ENCODE peak calls at places on chromosomes 4 and X, in five cellular contexts. X is K562, C is A549, B is GM12878, G is HCT116. H is an unnamed sample.

GRCh38 chr4:166039822-166040221 is 166.8 kb downstream of the TLL1 start:
- DNase-seq in B (no peak), G (no peak), C (no peak), X (no peak), H (no peak)

GRCh38 chr4:14022428-14022827 is 394.9 kb upstream of the BOD1L1 start:
- DNase-seq in X (no peak), C (no peak), G (no peak), B (no peak), H (no peak)

GRCh38 chr4:122622400-122622799 is 1.5 kb upstream of the IL21 start:
- DNase-seq in X (peak), C (no peak), G (no peak), B (no peak), H (no peak)

GRCh38 chr4:153025402-153025801 is 89.3 kb downstream of the FHDC1 start:
- DNase-seq in G (no peak), C (no peak), B (no peak), X (no peak), H (no peak)

GRCh38 chrX:45852884-45853283 is 652.2 kb upstream of the DIPK2B start:
- DNase-seq in G (no peak), C (no peak), X (no peak), B (no peak), H (no peak)

GRCh38 chr4:147793973-147794690 is 62.2 kb downstream of the ARHGAP10 start:
- DNase-seq in G (no peak), X (no peak), C (no peak), B (no peak), H (no peak)

GRCh38 chr4:534576-535151 is 35.7 kb downstream of the PIGG start:
- DNase-seq in X (no peak), B (no peak), G (no peak), C (no peak), H (no peak)

GRCh38 chrX:13955975-13956374 is 73.7 kb downstream of the GEMIN8 start:
- DNase-seq in C (no peak), G (no peak), B (no peak), X (no peak), H (no peak)

GRCh38 chr4:76950052-76950845 is 697 bp downstream of the SEPTIN11 start:
- DNase-seq in C (peak), B (no peak), X (peak), G (no peak), H (no peak)

GRCh38 chrX:117840645-117841044 is 276.0 kb downstream of the KLHL13 start:
- DNase-seq in B (no peak), G (no peak), C (no peak), X (no peak), H (no peak)

GRCh38 chr4:152259866-152260265 is 276.0 kb downstream of the FBXW7 start:
- DNase-seq in X (no peak), C (no peak), B (no peak), G (no peak), H (no peak)

GRCh38 chrX:41085883-41086626 is 810 bp downstream of the USP9X start:
- DNase-seq in G (no peak), B (no peak), C (peak), X (peak), H (peak)

GRCh38 chr4:10582059-10582686 is 102.4 kb downstream of the CLNK start:
- DNase-seq in C (peak), B (no peak), G (peak), X (peak), H (no peak)

GRCh38 chrX:23578079-23578478 is 89.2 kb upstream of the PRDX4 start:
- DNase-seq in B (no peak), G (no peak), C (no peak), X (no peak), H (no peak)

GRCh38 chr4:101279377-101279871 is 67.9 kb downstream of the PPP3CA start:
- DNase-seq in X (no peak), G (no peak), B (no peak), C (no peak), H (no peak)

GRCh38 chr4:4974727-4975126 is 44.5 kb downstream of the CYTL1 start:
- DNase-seq in C (no peak), B (no peak), G (no peak), X (no peak), H (no peak)

GRCh38 chr4:107559653-107560052 is 160.4 kb downstream of the PAPSS1 start:
- DNase-seq in B (no peak), G (no peak), X (no peak), C (no peak), H (no peak)

GRCh38 chrX:10576777-10577444 is 43.5 kb downstream of the MID1 start:
- DNase-seq in B (no peak), G (no peak), C (no peak), X (no peak), H (no peak)

GRCh38 chr4:21664355-21664754 is 284.2 kb downstream of the KCNIP4 start:
- DNase-seq in G (no peak), C (no peak), B (no peak), X (no peak), H (no peak)
- TF ChIP-seq RAD21 in G (no peak), C (no peak), B (no peak), X (no peak), H (no peak)

GRCh38 chrX:30620125-30620524 is 33.1 kb upstream of the GK start:
- DNase-seq in X (no peak), C (no peak), B (no peak), G (no peak), H (no peak)
- TF ChIP-seq MAX in X (no peak), C (no peak), B (no peak), G (no peak), H (no peak)

GRCh38 chr4:85956296-85956955 is 403.4 kb downstream of the MAPK10 start:
- DNase-seq in C (no peak), B (no peak), X (no peak), G (no peak), H (no peak)
- TF ChIP-seq RAD21 in C (no peak), B (no peak), X (no peak), G (no peak), H (no peak)

GRCh38 chrX:39519566-39520301 is 578.0 kb downstream of the BCOR start:
- DNase-seq in G (no peak), B (no peak), X (peak), C (no peak), H (no peak)

GRCh38 chrX:39519213-39519544 is 578.6 kb downstream of the BCOR start:
- DNase-seq in B (no peak), G (no peak), C (no peak), X (no peak), H (no peak)

GRCh38 chrX:39516399-39516798 is 581.4 kb downstream of the BCOR start:
- DNase-seq in B (no peak), G (no peak), X (no peak), C (no peak), H (no peak)

GRCh38 chrX:39513836-39514235 is 583.9 kb downstream of the BCOR start:
- DNase-seq in G (no peak), B (no peak), X (no peak), C (peak), H (no peak)

GRCh38 chrX:39518451-39519212 is 579.1 kb downstream of the BCOR start:
- DNase-seq in C (no peak), G (no peak), B (no peak), X (no peak), H (no peak)
- TF ChIP-seq MAX in C (no peak), G (no peak), B (no peak), X (no peak), H (no peak)

GRCh38 chr4:7396186-7396585 is 38.5 kb downstream of the PSAPL1 start:
- DNase-seq in B (no peak), X (no peak), C (no peak), G (no peak), H (no peak)

GRCh38 chr4:7395635-7396034 is 39.1 kb downstream of the PSAPL1 start:
- DNase-seq in X (no peak), C (no peak), G (no peak), B (no peak), H (peak)

GRCh38 chr4:7393491-7394183 is 41.1 kb downstream of the PSAPL1 start:
- DNase-seq in B (no peak), C (no peak), G (no peak), X (no peak), H (peak)

GRCh38 chr4:7394184-7394575 is 40.5 kb downstream of the PSAPL1 start:
- DNase-seq in X (no peak), B (no peak), G (no peak), C (no peak), H (no peak)

DNA sequence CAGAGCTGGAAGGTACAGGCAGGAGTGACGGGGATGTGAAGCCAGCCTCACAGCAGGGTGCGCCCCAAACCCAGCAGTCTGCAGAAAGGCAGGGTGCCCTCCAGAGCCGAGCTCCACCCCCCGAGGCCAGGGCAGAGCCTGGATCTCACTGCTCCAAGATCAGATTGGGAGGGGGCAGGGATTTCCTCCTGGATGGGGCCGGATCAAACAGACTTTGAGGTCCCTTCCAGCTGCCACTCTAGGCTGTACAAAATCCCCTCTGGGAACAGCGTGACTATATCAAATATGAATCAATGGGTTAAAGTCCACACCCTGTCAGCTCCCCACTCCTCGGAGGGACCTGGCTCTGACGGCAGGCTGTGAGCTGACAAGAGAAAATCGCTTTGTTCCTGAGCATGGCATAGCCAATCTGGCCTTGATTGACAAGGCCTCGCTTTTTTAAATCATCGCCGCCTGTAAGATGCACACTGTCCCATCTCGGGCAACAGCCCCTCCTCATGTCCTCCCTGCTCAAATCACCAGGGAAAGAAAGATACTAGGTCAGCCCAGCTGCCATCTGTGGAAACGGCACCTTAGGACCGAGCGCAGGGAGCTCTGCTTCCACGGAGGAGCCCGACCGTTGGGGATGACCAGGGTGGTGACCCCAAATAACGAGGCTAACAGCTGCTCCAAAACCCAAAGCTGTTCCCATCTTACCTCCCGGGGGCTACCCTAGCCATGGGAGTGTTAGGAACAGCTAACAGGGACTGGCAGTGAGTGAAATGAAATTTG is 39.9 kb downstream of the PSAPL1 start:
- DNase-seq in B (no peak), X (no peak), G (no peak), C (peak), H (no peak)
- TF ChIP-seq RAD21 in B (no peak), X (no peak), G (no peak), C (no peak), H (no peak)

GRCh38 chrX:110954428-110954827 is 141.6 kb upstream of the PAK3 start:
- DNase-seq in G (no peak), B (no peak), X (no peak), C (no peak), H (no peak)

DNA sequence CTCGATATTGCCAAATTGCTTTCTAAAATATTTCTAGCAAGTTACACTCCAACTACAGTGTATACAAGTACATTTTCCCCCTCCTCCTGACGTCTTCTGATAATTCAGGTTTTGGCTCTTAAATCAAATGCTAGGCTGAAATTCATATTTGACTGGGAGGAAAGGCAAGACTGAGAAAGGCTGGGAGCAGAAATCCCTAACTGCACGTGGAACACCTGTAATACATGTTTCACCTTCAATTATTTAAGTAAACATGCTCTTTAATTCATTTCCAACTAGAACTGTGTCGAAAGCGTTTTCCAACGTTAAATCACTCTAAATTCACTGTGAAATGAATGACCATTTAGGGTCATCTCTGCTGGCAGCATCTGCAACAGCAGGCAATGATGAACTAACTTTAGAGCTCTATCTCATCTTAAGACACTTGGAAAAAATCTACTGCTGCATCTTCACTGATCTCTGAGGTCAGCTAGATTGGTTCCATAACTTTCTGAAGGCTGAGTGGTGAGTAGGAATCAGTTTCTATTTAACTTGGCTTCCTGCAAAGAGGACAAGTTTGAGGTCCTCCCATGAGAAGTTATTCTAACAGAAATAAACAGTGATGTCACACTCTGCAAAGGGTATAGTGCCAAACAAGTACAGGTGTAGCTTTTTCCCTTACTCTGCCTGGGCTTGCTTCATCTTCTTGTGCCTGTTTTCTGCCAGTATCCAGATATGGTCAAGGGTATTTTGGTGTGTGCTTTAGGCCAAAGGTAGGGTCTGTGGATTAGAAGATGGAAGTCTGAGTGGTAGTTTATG is 144.3 kb upstream of the PAK3 start:
- DNase-seq in C (no peak), B (no peak), G (no peak), X (no peak), H (no peak)
- TF ChIP-seq MAX in C (no peak), B (no peak), G (no peak), X (no peak), H (no peak)

GRCh38 chr4:27148211-27148895 is 287.7 kb downstream of the STIM2 start:
- DNase-seq in C (no peak), X (no peak), B (no peak), G (no peak), H (no peak)

GRCh38 chr4:27145556-27145955 is 284.9 kb downstream of the STIM2 start:
- DNase-seq in G (no peak), B (no peak), C (no peak), X (no peak), H (no peak)

GRCh38 chr4:27154706-27155105 is 294.1 kb downstream of the STIM2 start:
- DNase-seq in B (no peak), G (no peak), X (no peak), C (no peak), H (no peak)

GRCh38 chr4:27149541-27150212 is 289.0 kb downstream of the STIM2 start:
- DNase-seq in B (no peak), G (no peak), X (no peak), C (no peak), H (no peak)
- TF ChIP-seq RAD21 in B (no peak), G (no peak), X (no peak), C (no peak), H (no peak)